ENCODE peak calls at places on chromosome 6, in seven cellular contexts. One of them, this sample, is unnamed.

GRCh38 chr6:31651602-31652191 is 764 bp downstream of the BAG6 start:
- DNase-seq in HTR-8/SVneo: peak
- DNase-seq in fibroblast of pulmonary artery: peak
- DNase-seq in substantia nigra: no peak
- DNase-seq in CD8-positive, alpha-beta memory T cell: no peak
- DNase-seq in germinal center: no peak
- DNase-seq in stimulated activated CD4-positive, alpha-beta T cell treated with anti-CD3 and anti-CD28 coated beads, Interleukin-15, amount 100 ng/mL, for 24 hours: peak
- DNase-seq in this sample: peak

GRCh38 chr6:136728976-136729515 is 63.2 kb downstream of the MAP3K5 start:
- DNase-seq in HTR-8/SVneo: no peak
- DNase-seq in fibroblast of pulmonary artery: no peak
- DNase-seq in substantia nigra: no peak
- DNase-seq in CD8-positive, alpha-beta memory T cell: no peak
- DNase-seq in germinal center: no peak
- DNase-seq in stimulated activated CD4-positive, alpha-beta T cell treated with anti-CD3 and anti-CD28 coated beads, Interleukin-15, amount 100 ng/mL, for 24 hours: no peak
- DNase-seq in this sample: no peak

GRCh38 chr6:34970962-34971361 is 81.9 kb downstream of the ANKS1A start:
- DNase-seq in HTR-8/SVneo: no peak
- DNase-seq in fibroblast of pulmonary artery: peak
- DNase-seq in substantia nigra: no peak
- DNase-seq in CD8-positive, alpha-beta memory T cell: no peak
- DNase-seq in germinal center: no peak
- DNase-seq in stimulated activated CD4-positive, alpha-beta T cell treated with anti-CD3 and anti-CD28 coated beads, Interleukin-15, amount 100 ng/mL, for 24 hours: no peak
- DNase-seq in this sample: no peak

GRCh38 chr6:156379946-156380707 is 397.1 kb upstream of the ARID1B start:
- DNase-seq in HTR-8/SVneo: peak
- DNase-seq in fibroblast of pulmonary artery: peak
- DNase-seq in substantia nigra: no peak
- DNase-seq in CD8-positive, alpha-beta memory T cell: no peak
- DNase-seq in germinal center: no peak
- DNase-seq in stimulated activated CD4-positive, alpha-beta T cell treated with anti-CD3 and anti-CD28 coated beads, Interleukin-15, amount 100 ng/mL, for 24 hours: no peak
- DNase-seq in this sample: no peak

GRCh38 chr6:46437671-46438221 is 53.5 kb downstream of the RCAN2 start:
- DNase-seq in HTR-8/SVneo: no peak
- DNase-seq in fibroblast of pulmonary artery: no peak
- DNase-seq in substantia nigra: no peak
- DNase-seq in CD8-positive, alpha-beta memory T cell: no peak
- DNase-seq in germinal center: no peak
- DNase-seq in stimulated activated CD4-positive, alpha-beta T cell treated with anti-CD3 and anti-CD28 coated beads, Interleukin-15, amount 100 ng/mL, for 24 hours: no peak
- DNase-seq in this sample: peak

GRCh38 chr6:56420296-56420695 is 172.9 kb upstream of the COL21A1 start:
- DNase-seq in HTR-8/SVneo: no peak
- DNase-seq in fibroblast of pulmonary artery: no peak
- DNase-seq in substantia nigra: no peak
- DNase-seq in CD8-positive, alpha-beta memory T cell: no peak
- DNase-seq in germinal center: no peak
- DNase-seq in stimulated activated CD4-positive, alpha-beta T cell treated with anti-CD3 and anti-CD28 coated beads, Interleukin-15, amount 100 ng/mL, for 24 hours: no peak
- DNase-seq in this sample: no peak

GRCh38 chr6:1035419-1035818 is 276.5 kb upstream of the FOXQ1 start:
- DNase-seq in HTR-8/SVneo: no peak
- DNase-seq in fibroblast of pulmonary artery: no peak
- DNase-seq in substantia nigra: no peak
- DNase-seq in CD8-positive, alpha-beta memory T cell: no peak
- DNase-seq in germinal center: no peak
- DNase-seq in stimulated activated CD4-positive, alpha-beta T cell treated with anti-CD3 and anti-CD28 coated beads, Interleukin-15, amount 100 ng/mL, for 24 hours: no peak
- DNase-seq in this sample: no peak

GRCh38 chr6:168016756-168017525 is 19.5 kb downstream of the KIF25 start:
- DNase-seq in HTR-8/SVneo: no peak
- DNase-seq in fibroblast of pulmonary artery: no peak
- DNase-seq in substantia nigra: no peak
- DNase-seq in CD8-positive, alpha-beta memory T cell: no peak
- DNase-seq in germinal center: no peak
- DNase-seq in stimulated activated CD4-positive, alpha-beta T cell treated with anti-CD3 and anti-CD28 coated beads, Interleukin-15, amount 100 ng/mL, for 24 hours: no peak
- DNase-seq in this sample: no peak

GRCh38 chr6:24861934-24862333 is 63.2 kb upstream of the ARMH2 start:
- DNase-seq in HTR-8/SVneo: no peak
- DNase-seq in fibroblast of pulmonary artery: no peak
- DNase-seq in substantia nigra: no peak
- DNase-seq in CD8-positive, alpha-beta memory T cell: no peak
- DNase-seq in germinal center: peak
- DNase-seq in stimulated activated CD4-positive, alpha-beta T cell treated with anti-CD3 and anti-CD28 coated beads, Interleukin-15, amount 100 ng/mL, for 24 hours: no peak
- DNase-seq in this sample: no peak

GRCh38 chr6:148451690-148452089 is 109.1 kb downstream of the SASH1 start:
- DNase-seq in HTR-8/SVneo: no peak
- DNase-seq in fibroblast of pulmonary artery: no peak
- DNase-seq in substantia nigra: no peak
- DNase-seq in CD8-positive, alpha-beta memory T cell: no peak
- DNase-seq in germinal center: no peak
- DNase-seq in stimulated activated CD4-positive, alpha-beta T cell treated with anti-CD3 and anti-CD28 coated beads, Interleukin-15, amount 100 ng/mL, for 24 hours: peak
- DNase-seq in this sample: no peak

GRCh38 chr6:2938632-2939083 is 32.7 kb downstream of the SERPINB6 start:
- DNase-seq in HTR-8/SVneo: no peak
- DNase-seq in fibroblast of pulmonary artery: peak
- DNase-seq in substantia nigra: no peak
- DNase-seq in CD8-positive, alpha-beta memory T cell: no peak
- DNase-seq in germinal center: peak
- DNase-seq in stimulated activated CD4-positive, alpha-beta T cell treated with anti-CD3 and anti-CD28 coated beads, Interleukin-15, amount 100 ng/mL, for 24 hours: no peak
- DNase-seq in this sample: peak

GRCh38 chr6:20605061-20605460 is 70.8 kb downstream of the CDKAL1 start:
- DNase-seq in HTR-8/SVneo: no peak
- DNase-seq in fibroblast of pulmonary artery: no peak
- DNase-seq in substantia nigra: no peak
- DNase-seq in CD8-positive, alpha-beta memory T cell: no peak
- DNase-seq in germinal center: no peak
- DNase-seq in stimulated activated CD4-positive, alpha-beta T cell treated with anti-CD3 and anti-CD28 coated beads, Interleukin-15, amount 100 ng/mL, for 24 hours: no peak
- DNase-seq in this sample: no peak

GRCh38 chr6:82066196-82066595 is 181.3 kb downstream of the IBTK start:
- DNase-seq in HTR-8/SVneo: no peak
- DNase-seq in fibroblast of pulmonary artery: no peak
- DNase-seq in substantia nigra: no peak
- DNase-seq in CD8-positive, alpha-beta memory T cell: no peak
- DNase-seq in germinal center: no peak
- DNase-seq in stimulated activated CD4-positive, alpha-beta T cell treated with anti-CD3 and anti-CD28 coated beads, Interleukin-15, amount 100 ng/mL, for 24 hours: no peak
- DNase-seq in this sample: no peak

GRCh38 chr6:110545081-110545872 is 68.9 kb upstream of the SLC22A16 start:
- DNase-seq in HTR-8/SVneo: no peak
- DNase-seq in fibroblast of pulmonary artery: no peak
- DNase-seq in substantia nigra: no peak
- DNase-seq in CD8-positive, alpha-beta memory T cell: no peak
- DNase-seq in germinal center: no peak
- DNase-seq in stimulated activated CD4-positive, alpha-beta T cell treated with anti-CD3 and anti-CD28 coated beads, Interleukin-15, amount 100 ng/mL, for 24 hours: no peak
- DNase-seq in this sample: no peak

This sample was measured in RKO.